ENCODE peak calls at places on chromosomes 6 and 20, in seven cellular contexts. C is skeletal muscle cell; Y is T-helper 2 cell treated with Interferon-gamma antibody and Interleukin-4, amounts not matched to agents 5 μg/mL and 100 μg/mL, for 36 hours; V is cardiac fibroblast; D is tibial nerve; P is NCI-H1105; F is epithelial cell of esophagus. Z is an unnamed sample.
A peak's percentile ranks its signal among the peaks of the same experiment; 100 is the strongest.

GRCh38 chr20:62142252-62143117 is 709 bp downstream of the PSMA7 start:
- DNase-seq in C (no peak), Y (no peak), V (no peak), D (no peak), P (no peak), F (no peak), Z (peak; percentile 14)

GRCh38 chr6:112282217-112282616 is 27.9 kb upstream of the LAMA4 start:
- DNase-seq in C (peak; percentile 88), Y (no peak), V (peak; percentile 86), D (peak; percentile 57), P (no peak), F (peak; percentile 79), Z (peak; percentile 74)

GRCh38 chr6:137661601-137662000 is 167.4 kb upstream of the OLIG3 start:
- DNase-seq in C (no peak), Y (no peak), V (peak; percentile 56), D (peak; percentile 53), P (no peak), F (peak; percentile 48), Z (peak; percentile 44)

GRCh38 chr6:81744136-81744535 is 8.3 kb downstream of the TENT5A start:
- DNase-seq in C (no peak), Y (no peak), V (no peak), D (no peak), P (no peak), F (no peak), Z (no peak)

GRCh38 chr6:109739671-109740070 is 48.6 kb downstream of the FIG4 start:
- DNase-seq in C (no peak), Y (no peak), V (no peak), D (no peak), P (no peak), F (no peak), Z (no peak)

GRCh38 chr6:79993911-79994309 is 10.5 kb upstream of the TTK start:
- DNase-seq in C (no peak), Y (no peak), V (no peak), D (no peak), P (no peak), F (no peak), Z (no peak)

GRCh38 chr20:11403711-11404110 is 514.0 kb upstream of the BTBD3 start:
- DNase-seq in C (no peak), Y (no peak), V (peak; percentile 50), D (no peak), P (no peak), F (no peak), Z (no peak)

GRCh38 chr6:140174509-140174908 is 800.1 kb upstream of the CITED2 start:
- DNase-seq in C (peak; percentile 90), Y (no peak), V (peak; percentile 85), D (no peak), P (no peak), F (peak; percentile 99), Z (peak; percentile 58)

GRCh38 chr6:41901882-41902519 is 6.8 kb upstream of the USP49 start:
- DNase-seq in C (no peak), Y (peak; percentile 32), V (peak; percentile 34), D (peak; percentile 10), P (no peak), F (no peak), Z (peak; percentile 35)

GRCh38 chr20:51318058-51318960 is 224.2 kb downstream of the NFATC2 start:
- DNase-seq in C (no peak), Y (peak; percentile 32), V (peak; percentile 24), D (no peak), P (peak; percentile 63), F (no peak), Z (peak; percentile 19)

GRCh38 chr6:100136590-100136989 is 142.6 kb upstream of the MCHR2 start:
- DNase-seq in C (no peak), Y (no peak), V (no peak), D (no peak), P (no peak), F (no peak), Z (no peak)

GRCh38 chr6:96013531-96013930 is 2.2 kb upstream of the FUT9 start:
- DNase-seq in C (no peak), Y (no peak), V (no peak), D (no peak), P (no peak), F (no peak), Z (no peak)

GRCh38 chr6:79874531-79875132 is 72.7 kb downstream of the ELOVL4 start:
- DNase-seq in C (no peak), Y (no peak), V (peak; percentile 17), D (no peak), P (no peak), F (peak; percentile 73), Z (no peak)

GRCh38 chr20:64079273-64080012 is at the start of gene RGS19:
- DNase-seq in C (no peak), Y (peak; percentile 85), V (peak; percentile 76), D (peak; percentile 49), P (peak; percentile 38), F (peak; percentile 56), Z (peak; percentile 68)

GRCh38 chr20:5606347-5606746 is 143.9 kb upstream of the SHLD1 start:
- DNase-seq in C (no peak), Y (no peak), V (no peak), D (no peak), P (no peak), F (no peak), Z (no peak)

GRCh38 chr6:137763861-137764260 is 103.2 kb upstream of the TNFAIP3 start:
- DNase-seq in C (no peak), Y (no peak), V (no peak), D (no peak), P (no peak), F (peak; percentile 71), Z (peak; percentile 55)

GRCh38 chr6:40532349-40533028 is 54.7 kb downstream of the LRFN2 start:
- DNase-seq in C (no peak), Y (no peak), V (no peak), D (no peak), P (no peak), F (no peak), Z (no peak)

GRCh38 chr6:31356216-31356945 is 598 bp downstream of the HLA-B start:
- DNase-seq in C (no peak), Y (peak; percentile 40), V (no peak), D (no peak), P (no peak), F (no peak), Z (peak; percentile 29)

GRCh38 chr6:138183792-138184134 is 22.0 kb downstream of the ARFGEF3 start:
- DNase-seq in C (no peak), Y (no peak), V (no peak), D (no peak), P (no peak), F (no peak), Z (no peak)

GRCh38 chr6:125546827-125547226 is 202.6 kb upstream of the HEY2 start:
- DNase-seq in C (no peak), Y (no peak), V (peak; percentile 13), D (no peak), P (no peak), F (no peak), Z (no peak)

GRCh38 chr20:63980806-63981728 is at the start of gene PRPF6:
- DNase-seq in C (peak; percentile 81), Y (peak; percentile 94), V (peak; percentile 97), D (peak; percentile 83), P (peak; percentile 96), F (peak; percentile 97), Z (peak; percentile 96)

GRCh38 chr6:93679836-93680235 is 260.5 kb upstream of the EPHA7 start:
- DNase-seq in C (no peak), Y (no peak), V (peak; percentile 8), D (no peak), P (no peak), F (no peak), Z (peak; percentile 18)

GRCh38 chr6:111550953-111551352 is 54.7 kb downstream of the TRAF3IP2 start:
- DNase-seq in C (no peak), Y (no peak), V (no peak), D (no peak), P (peak; percentile 25), F (no peak), Z (peak; percentile 20)

GRCh38 chr6:13490402-13490801 is 3.0 kb upstream of the GFOD1 start:
- DNase-seq in C (no peak), Y (no peak), V (no peak), D (no peak), P (no peak), F (no peak), Z (no peak)

GRCh38 chr6:107361568-107362270 is 97.6 kb downstream of the PDSS2 start:
- DNase-seq in C (peak; percentile 43), Y (no peak), V (peak; percentile 61), D (no peak), P (no peak), F (no peak), Z (peak; percentile 76)

GRCh38 chr6:99016355-99016754 is 68.6 kb upstream of the FBXL4 start:
- DNase-seq in C (peak; percentile 77), Y (peak; percentile 9), V (peak; percentile 7), D (no peak), P (no peak), F (peak; percentile 27), Z (peak; percentile 87)

Z was measured in kidney tubule cell.